ENCODE peak calls at places on chromosomes 12 and 14, in four cellular contexts. Q, H, T and J are unnamed samples.
A peak's percentile ranks its signal among the peaks of the same experiment; 100 is the strongest.

GRCh38 chr14:100526632-100527031 is 60.6 kb downstream of the BEGAIN start:
- DNase-seq in H (no peak), T (peak; percentile 38), Q (no peak), J (peak; percentile 3)

GRCh38 chr12:122128481-122128880 is 45.5 kb downstream of the IL31 start:
- DNase-seq in Q (no peak), H (no peak), T (no peak), J (no peak)

GRCh38 chr12:23899434-23899833 is 50.0 kb downstream of the SOX5 start:
- DNase-seq in Q (no peak), H (no peak), T (no peak), J (no peak)

GRCh38 chr12:46073321-46073720 is 82.9 kb upstream of the SCAF11 start:
- DNase-seq in H (no peak), T (no peak), Q (no peak), J (no peak)

GRCh38 chr12:47079894-47080724 is at the start of gene AMIGO2:
- DNase-seq in H (no peak), Q (no peak), T (peak; percentile 83), J (peak; percentile 33)

GRCh38 chr14:64213853-64214570 is 80.2 kb downstream of the ESR2 start:
- DNase-seq in H (no peak), T (no peak), Q (no peak), J (no peak)

GRCh38 chr12:116484807-116485206 is 74.4 kb upstream of the MAP1LC3B2 start:
- DNase-seq in H (no peak), Q (no peak), T (no peak), J (no peak)

GRCh38 chr14:103540816-103541493 is 12.0 kb downstream of the TRMT61A start:
- DNase-seq in H (no peak), Q (no peak), T (peak; percentile 72), J (no peak)

GRCh38 chr12:50841654-50842531 is 833 bp upstream of the TMPRSS12 start:
- DNase-seq in T (no peak), Q (no peak), H (no peak), J (no peak)

GRCh38 chr12:96985515-96986362 is 78.7 kb downstream of the NEDD1 start:
- DNase-seq in Q (peak; percentile 6), T (no peak), H (no peak), J (peak; percentile 6)

GRCh38 chr14:96297000-96297399 is 41.0 kb downstream of the BDKRB1 start:
- DNase-seq in H (no peak), T (no peak), Q (no peak), J (no peak)

GRCh38 chr12:7012024-7012607 is 6.2 kb downstream of the LPCAT3 start:
- DNase-seq in H (no peak), Q (no peak), T (no peak), J (no peak)

GRCh38 chr14:88993946-88994345 is 169.5 kb downstream of the TTC8 start:
- DNase-seq in T (no peak), H (no peak), Q (no peak), J (no peak)

GRCh38 chr12:22395666-22396065 is 61.2 kb upstream of the ST8SIA1 start:
- DNase-seq in Q (no peak), T (no peak), H (no peak), J (no peak)

GRCh38 chr12:106855221-106855758 is 80.8 kb downstream of the RIC8B start:
- DNase-seq in Q (no peak), T (no peak), H (no peak), J (no peak)

GRCh38 chr14:72256055-72256454 is 323.8 kb downstream of the RGS6 start:
- DNase-seq in H (no peak), T (no peak), Q (peak; percentile 10), J (no peak)

GRCh38 chr14:54908230-54908629 is 5.6 kb upstream of the GCH1 start:
- DNase-seq in Q (no peak), H (no peak), T (no peak), J (no peak)

GRCh38 chr14:54906075-54906474 is 3.4 kb upstream of the GCH1 start:
- DNase-seq in T (no peak), Q (no peak), H (no peak), J (no peak)

GRCh38 chr14:54902143-54902520 is 494 bp downstream of the GCH1 start:
- DNase-seq in Q (peak; percentile 41), H (peak; percentile 66), T (peak; percentile 87), J (peak; percentile 48)

GRCh38 chr14:54901380-54902142 is 1.1 kb downstream of the GCH1 start:
- DNase-seq in T (peak; percentile 68), H (peak; percentile 56), Q (no peak), J (no peak)

DNA sequence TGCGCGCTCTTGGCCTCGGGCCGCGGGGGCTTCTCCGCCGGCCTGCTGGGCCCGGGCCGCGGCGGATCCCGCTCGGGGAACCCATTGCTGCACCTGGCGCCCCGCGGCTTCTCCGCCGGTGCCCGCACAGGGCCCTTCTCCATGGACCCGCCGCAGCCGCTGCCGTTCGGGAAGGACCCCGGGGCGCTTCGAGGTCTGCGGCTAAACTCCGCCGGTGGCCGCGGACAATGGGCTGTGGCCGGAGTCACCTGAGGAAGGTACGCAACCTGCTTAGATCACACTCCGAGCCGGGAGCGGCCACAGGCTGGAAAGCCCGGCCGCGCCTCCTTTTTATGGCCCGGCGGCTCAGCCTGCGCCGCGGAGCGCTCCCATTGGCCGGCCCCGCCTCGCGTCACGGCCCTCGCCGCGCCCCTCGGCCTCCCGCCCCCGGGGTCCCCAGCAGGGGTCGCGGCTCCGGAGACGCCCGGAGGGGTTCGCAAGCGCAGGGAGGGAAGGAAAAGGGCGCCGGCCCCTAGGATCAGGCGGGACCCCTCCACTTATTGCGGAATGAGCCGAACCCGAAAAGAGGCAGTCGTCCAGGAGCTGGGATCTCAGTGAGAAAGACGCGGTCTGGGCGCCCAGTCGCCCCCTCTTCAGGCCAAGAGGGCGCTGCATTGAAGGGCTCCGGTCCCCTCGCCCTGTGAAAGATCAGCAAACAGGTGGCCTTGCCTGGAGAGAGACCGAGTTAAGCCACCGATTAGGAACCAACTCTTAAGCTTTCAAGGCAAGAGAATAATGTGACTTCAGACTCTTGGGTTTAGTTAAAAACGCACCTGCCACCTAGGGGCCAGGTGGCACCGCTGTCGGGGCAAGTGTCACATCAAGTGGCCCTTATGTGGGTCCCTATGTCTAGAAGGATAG is at the start of gene GCH1:
- DNase-seq in Q (peak; percentile 61), H (peak; percentile 61), T (peak; percentile 71), J (peak; percentile 79)
- TF ChIP-seq POLR2A in Q (peak; percentile 94), H (peak; percentile 46), T (peak; percentile 60), J (peak; percentile 88)

GRCh38 chr14:47044841-47045240 is 393.3 kb upstream of the RPL10L start:
- DNase-seq in Q (no peak), H (no peak), T (no peak), J (no peak)
- TF ChIP-seq POLR2AphosphoS5 in Q (no peak), H (no peak), T (no peak), J (no peak)

GRCh38 chr14:21072781-21073339 is 2.8 kb downstream of the ARHGEF40 start:
- DNase-seq in Q (no peak), T (no peak), H (no peak), J (no peak)

GRCh38 chr14:21071225-21072041 is 1.3 kb downstream of the ARHGEF40 start:
- DNase-seq in H (peak; percentile 65), Q (no peak), T (peak; percentile 94), J (peak; percentile 48)

GRCh38 chr14:21073921-21074320 is 3.8 kb downstream of the ARHGEF40 start:
- DNase-seq in Q (no peak), T (no peak), H (no peak), J (no peak)

GRCh38 chr14:21070610-21071224 is 613 bp downstream of the ARHGEF40 start:
- DNase-seq in Q (no peak), H (no peak), T (no peak), J (no peak)

DNA sequence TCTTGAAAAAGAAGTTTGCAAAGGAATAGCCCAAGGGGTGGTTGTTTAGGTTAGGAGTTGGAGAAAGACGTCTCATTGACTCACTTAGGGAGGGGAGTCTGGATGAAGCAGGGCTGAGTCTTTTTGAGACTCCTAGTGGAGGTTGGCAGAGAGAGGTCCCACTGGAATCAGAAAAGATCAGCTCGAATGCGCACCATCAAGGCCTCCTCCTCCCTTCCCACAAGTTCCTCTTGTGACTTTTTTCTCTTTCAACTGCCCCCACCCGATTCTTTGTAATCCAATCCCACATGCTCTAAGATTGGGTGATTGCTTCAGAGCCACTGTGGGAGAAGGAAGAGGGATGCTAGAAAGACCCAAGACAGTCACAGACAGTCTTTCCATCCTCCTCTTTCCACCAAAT is 2.0 kb downstream of the ARHGEF40 start:
- DNase-seq in H (no peak), Q (no peak), T (no peak), J (no peak)
- TF ChIP-seq CTCF in H (no peak), Q (no peak), T (no peak), J (no peak)

GRCh38 chr14:50357124-50357523 is 39.6 kb downstream of the CDKL1 start:
- DNase-seq in Q (no peak), H (no peak), T (no peak), J (no peak)
- TF ChIP-seq POLR2A in Q (no peak), H (no peak), T (no peak), J (no peak)

GRCh38 chr12:91204416-91204815 is 21.8 kb upstream of the DCN start:
- DNase-seq in H (no peak), Q (no peak), T (no peak), J (no peak)
- TF ChIP-seq POLR2AphosphoS5 in H (no peak), Q (no peak), T (no peak), J (no peak)

DNA sequence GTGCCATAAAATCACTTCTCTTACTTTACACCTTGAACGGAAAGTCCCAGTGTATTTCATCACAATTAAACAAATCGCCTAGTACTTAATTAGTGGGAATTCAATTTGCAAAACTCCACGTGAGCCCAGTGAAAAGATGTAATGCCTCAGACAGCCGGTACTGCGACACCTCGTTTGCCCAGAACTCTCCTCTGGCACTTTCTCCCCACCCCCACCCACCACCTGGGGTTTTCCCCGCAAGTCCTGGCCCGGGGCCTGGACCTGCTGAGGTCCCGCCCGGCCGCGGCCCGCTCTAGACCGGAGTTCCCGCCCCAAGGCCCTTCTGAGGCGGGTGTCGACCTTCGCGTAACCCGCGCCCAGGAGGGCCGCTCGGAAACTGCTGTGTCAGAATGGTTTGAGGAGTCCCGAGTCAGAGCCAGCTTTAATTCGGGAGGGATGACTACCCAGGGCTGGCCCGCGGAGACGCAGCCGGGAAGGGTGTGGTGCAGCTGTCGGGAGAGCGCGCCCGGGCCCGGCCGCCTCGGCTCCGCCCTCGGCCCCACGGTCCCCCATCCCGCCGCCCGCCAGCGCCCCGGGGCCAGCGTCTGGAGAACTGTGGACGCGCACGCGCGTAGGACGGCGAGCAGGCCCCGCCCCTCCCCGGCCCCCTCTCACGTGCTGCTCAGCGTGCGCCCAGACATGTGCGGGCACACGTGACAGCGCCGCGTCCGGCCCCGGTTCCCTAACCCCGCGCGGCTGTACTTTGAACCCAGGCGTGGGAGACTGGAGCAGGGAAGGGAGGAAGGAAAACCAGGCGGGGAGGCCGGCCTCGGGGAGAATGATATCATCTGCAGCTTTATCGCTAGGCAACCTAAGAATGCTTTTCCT is 10.8 kb downstream of the BHLHE41 start:
- DNase-seq in T (peak; percentile 97), H (peak; percentile 90), Q (peak; percentile 78), J (peak; percentile 88)
- TF ChIP-seq CTCF in T (peak; percentile 37), H (peak; percentile 76), Q (peak; percentile 26), J (peak; percentile 47)

GRCh38 chr12:55847033-55847432 is 4.3 kb upstream of the MMP19 start:
- DNase-seq in H (no peak), T (peak; percentile 78), Q (no peak), J (no peak)

GRCh38 chr12:55845349-55845748 is 2.6 kb upstream of the MMP19 start:
- DNase-seq in Q (no peak), H (no peak), T (no peak), J (no peak)

GRCh38 chr12:55845785-55846496 is 3.2 kb upstream of the MMP19 start:
- DNase-seq in T (no peak), Q (no peak), H (no peak), J (no peak)

GRCh38 chr12:55849616-55850015 is 6.9 kb upstream of the MMP19 start:
- DNase-seq in Q (no peak), T (no peak), H (no peak), J (no peak)

GRCh38 chr12:55847603-55848329 is 5.0 kb upstream of the MMP19 start:
- DNase-seq in Q (no peak), T (peak; percentile 98), H (no peak), J (peak; percentile 26)
- TF ChIP-seq POLR2A in Q (no peak), T (peak; percentile 31), H (no peak), J (no peak)

GRCh38 chr12:11697670-11698387 is 48.4 kb downstream of the ETV6 start:
- DNase-seq in H (no peak), T (no peak), Q (no peak), J (no peak)
- TF ChIP-seq POLR2AphosphoS5 in H (peak; percentile 22), T (peak; percentile 23), Q (no peak), J (no peak)